ENCODE peak calls at places on chromosomes 3 and 15, in six cellular contexts. C, W, N, F, D and P are unnamed samples. For H3K27me3, the result is how much of the 10 kb centered on the place peaks cover.

GRCh38 chr3:16522820-16523219 is 9.3 kb upstream of the RFTN1 start:
- DNase-seq in C (no peak), W (no peak), N (no peak), F (no peak), D (no peak), P (no peak)

GRCh38 chr3:100213891-100214573 is 46.8 kb upstream of the TBC1D23 start:
- DNase-seq in C (no peak), W (peak), N (no peak), F (no peak), D (peak), P (no peak)

GRCh38 chr3:55879901-55880331 is 392.8 kb upstream of the WNT5A start:
- DNase-seq in C (no peak), W (peak), N (peak), F (no peak), D (peak), P (no peak)

GRCh38 chr3:116037954-116038911 is 407.1 kb downstream of the LSAMP start:
- DNase-seq in C (peak), W (no peak), N (peak), F (no peak), D (no peak), P (no peak)

GRCh38 chr3:125585595-125586223 is 9.6 kb downstream of the OSBPL11 start:
- DNase-seq in C (peak), W (peak), N (peak), F (no peak), D (peak), P (peak)

GRCh38 chr15:51274956-51275355 is 63.4 kb downstream of the CYP19A1 start:
- DNase-seq in C (no peak), W (no peak), N (no peak), F (no peak), D (no peak), P (no peak)

GRCh38 chr3:106337116-106337515 is 468.3 kb upstream of the CBLB start:
- DNase-seq in C (no peak), W (peak), N (no peak), F (no peak), D (peak), P (no peak)

GRCh38 chr3:169133178-169134161 is 530.0 kb downstream of the MECOM start:
- DNase-seq in C (no peak), W (peak), N (peak), F (no peak), D (no peak), P (no peak)

DNA sequence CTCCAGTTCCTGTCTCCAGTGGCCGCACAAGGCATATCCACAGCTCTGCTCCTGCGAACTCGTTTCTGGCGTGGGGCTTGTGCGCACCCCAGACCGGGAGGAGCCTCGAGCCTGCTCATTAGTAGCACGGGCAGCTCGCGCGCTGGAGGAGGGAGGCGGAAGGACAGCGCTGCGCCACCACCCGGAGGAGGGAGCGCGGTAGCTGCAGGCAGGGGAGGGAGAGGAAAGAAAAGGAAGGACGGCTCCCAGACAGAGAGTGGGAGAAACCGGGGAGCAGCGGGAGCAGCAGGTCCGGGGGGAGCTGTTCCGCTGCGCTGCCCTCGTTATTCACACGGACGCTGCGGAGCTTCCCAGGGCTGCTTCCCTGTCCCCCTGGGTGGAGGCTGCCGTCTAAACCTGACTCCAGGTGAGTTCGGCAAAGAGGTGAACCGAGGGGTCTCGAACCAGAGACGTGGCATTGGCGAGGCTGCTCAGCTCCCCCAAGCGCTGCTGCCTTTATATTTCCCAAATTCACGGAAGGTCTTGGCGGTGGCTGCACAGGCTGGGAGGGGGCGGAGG is 121.3 kb upstream of the ZNF717 start:
- DNase-seq in C (no peak), W (peak), N (no peak), F (no peak), D (peak), P (peak)
- H3K4me3 ChIP-seq in C (no peak), W (no peak), N (peak), F (no peak), D (peak), P (peak)

GRCh38 chr15:37105795-37106333 is 5.5 kb upstream of the MEIS2 start:
- DNase-seq in C (no peak), W (no peak), N (peak), F (no peak), D (no peak), P (no peak)
- H3K27me3 ChIP-seq in C (half or more), W (under half), N (under half), F (under half), D (under half), P (half or more)

GRCh38 chr3:30934208-30934550 is 39.7 kb upstream of the GADL1 start:
- DNase-seq in C (no peak), W (peak), N (peak), F (peak), D (peak), P (peak)
- TF ChIP-seq CTCF in C (peak), W (peak), N (peak), F (peak), D (peak), P (peak)

GRCh38 chr15:73681856-73682596 is 2.2 kb upstream of the CD276 start:
- DNase-seq in C (no peak), W (no peak), N (no peak), F (no peak), D (no peak), P (peak)

GRCh38 chr15:73683624-73684536 is at the start of gene CD276:
- DNase-seq in C (no peak), W (no peak), N (peak), F (no peak), D (peak), P (peak)

GRCh38 chr15:73682597-73683090 is 1.5 kb upstream of the CD276 start:
- DNase-seq in C (no peak), W (no peak), N (no peak), F (no peak), D (no peak), P (no peak)

GRCh38 chr15:73681073-73681472 is 3.1 kb upstream of the CD276 start:
- DNase-seq in C (no peak), W (no peak), N (no peak), F (no peak), D (no peak), P (no peak)

DNA sequence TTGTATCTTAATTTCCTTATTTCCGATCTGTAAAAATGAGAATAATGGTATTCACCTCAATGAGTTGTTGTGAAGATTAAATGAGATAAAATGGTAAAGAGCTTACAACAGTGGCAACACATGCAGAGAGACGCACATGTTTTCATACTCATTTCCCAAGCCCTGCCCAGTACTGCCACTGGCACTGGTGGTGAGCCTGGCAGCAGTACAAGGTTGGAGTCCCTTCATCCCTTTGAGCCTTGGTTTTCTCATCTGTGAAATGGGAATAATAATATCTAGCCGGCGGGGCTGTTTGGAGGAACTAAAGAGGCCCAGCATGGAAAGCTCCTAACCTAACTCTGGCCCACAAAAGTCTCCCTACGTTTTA is 943 bp upstream of the CD276 start:
- DNase-seq in C (no peak), W (no peak), N (no peak), F (no peak), D (no peak), P (no peak)
- H3K4me3 ChIP-seq in C (no peak), W (no peak), N (no peak), F (no peak), D (no peak), P (no peak)